ENCODE peak calls at places on chromosomes 13 and 19, in four cellular contexts. K is heart left ventricle, O is PC-3, X is AG04449. C is an unnamed sample.

GRCh38 chr13:106680796-106681482 is 113.0 kb upstream of the ARGLU1 start:
- DNase-seq in X (no peak), O (no peak), K (peak; percentile 37), C (no peak)

GRCh38 chr19:1360126-1360817 is 23.4 kb upstream of the NDUFS7 start:
- DNase-seq in X (no peak), O (no peak), K (no peak), C (no peak)

GRCh38 chr13:83327091-83327490 is 555.2 kb downstream of the SLITRK1 start:
- DNase-seq in X (no peak), K (no peak), O (peak; percentile 74), C (peak; percentile 29)

GRCh38 chr13:73336789-73337188 is 278.0 kb downstream of the KLF5 start:
- DNase-seq in X (no peak), K (no peak), O (peak; percentile 93), C (peak; percentile 93)

GRCh38 chr19:34479396-34479795 is 2.2 kb upstream of the WTIP start:
- DNase-seq in K (no peak), O (no peak), X (no peak), C (no peak)

GRCh38 chr13:79481685-79482052 is 714 bp downstream of the NDFIP2 start:
- DNase-seq in X (no peak), O (peak; percentile 21), K (no peak), C (peak; percentile 82)

GRCh38 chr19:48735031-48735615 is 5.3 kb downstream of the RASIP1 start:
- DNase-seq in K (no peak), O (no peak), X (no peak), C (peak; percentile 75)

GRCh38 chr19:48887861-48888612 is 10.5 kb downstream of the TULP2 start:
- DNase-seq in X (no peak), K (no peak), O (no peak), C (no peak)

GRCh38 chr13:50127017-50127725 is 111.9 kb downstream of the KCNRG start:
- DNase-seq in O (no peak), X (no peak), K (peak; percentile 61), C (no peak)

GRCh38 chr13:44786724-44787123 is 202.5 kb downstream of the NUFIP1 start:
- DNase-seq in O (no peak), X (no peak), K (no peak), C (no peak)

GRCh38 chr19:41940443-41941409 is 12.5 kb upstream of the ERFL start:
- DNase-seq in O (no peak), K (no peak), X (no peak), C (no peak)

GRCh38 chr19:46746281-46746965 is at the start of gene STRN4:
- DNase-seq in X (no peak), O (peak; percentile 62), K (no peak), C (peak; percentile 51)

GRCh38 chr19:17784201-17785008 is 10.5 kb upstream of the B3GNT3 start:
- DNase-seq in X (no peak), O (peak; percentile 71), K (peak; percentile 58), C (peak; percentile 65)

GRCh38 chr19:34041922-34042521 is 130.3 kb upstream of the LSM14A start:
- DNase-seq in O (peak; percentile 68), X (no peak), K (peak; percentile 47), C (no peak)

GRCh38 chr13:99003851-99004471 is 26.1 kb upstream of the DOCK9 start:
- DNase-seq in X (no peak), K (no peak), O (no peak), C (no peak)

GRCh38 chr13:40784540-40784939 is 4.9 kb upstream of the SLC25A15 start:
- DNase-seq in K (no peak), O (no peak), X (no peak), C (no peak)

GRCh38 chr19:13817615-13818371 is 22.6 kb downstream of the ZSWIM4 start:
- DNase-seq in X (no peak), O (no peak), K (peak; percentile 55), C (peak; percentile 67)

GRCh38 chr19:16018106-16018755 is 58.1 kb upstream of the TPM4 start:
- DNase-seq in K (no peak), X (no peak), O (no peak), C (no peak)

GRCh38 chr13:73334459-73334858 is 275.7 kb downstream of the KLF5 start:
- DNase-seq in X (no peak), O (peak; percentile 67), K (no peak), C (peak; percentile 93)

GRCh38 chr19:1250374-1251232 is 2.2 kb downstream of the MIDN start:
- DNase-seq in K (peak; percentile 79), X (no peak), O (no peak), C (no peak)

GRCh38 chr13:35923347-35923746 is 207.8 kb downstream of the DCLK1 start:
- DNase-seq in O (peak; percentile 67), X (no peak), K (peak; percentile 52), C (peak; percentile 72)

GRCh38 chr13:60790620-60791019 is 393.6 kb downstream of the TDRD3 start:
- DNase-seq in X (no peak), O (no peak), K (peak; percentile 27), C (no peak)

GRCh38 chr13:40537146-40537895 is 129.1 kb downstream of the FOXO1 start:
- DNase-seq in X (no peak), O (no peak), K (no peak), C (no peak)

GRCh38 chr19:58305932-58306323 is 751 bp downstream of the ERVK3-1 start:
- DNase-seq in O (no peak), X (no peak), K (no peak), C (peak; percentile 12)

GRCh38 chr19:17209126-17210036 is 5.8 kb upstream of the USE1 start:
- DNase-seq in K (no peak), X (no peak), O (peak; percentile 39), C (peak; percentile 38)

DNA sequence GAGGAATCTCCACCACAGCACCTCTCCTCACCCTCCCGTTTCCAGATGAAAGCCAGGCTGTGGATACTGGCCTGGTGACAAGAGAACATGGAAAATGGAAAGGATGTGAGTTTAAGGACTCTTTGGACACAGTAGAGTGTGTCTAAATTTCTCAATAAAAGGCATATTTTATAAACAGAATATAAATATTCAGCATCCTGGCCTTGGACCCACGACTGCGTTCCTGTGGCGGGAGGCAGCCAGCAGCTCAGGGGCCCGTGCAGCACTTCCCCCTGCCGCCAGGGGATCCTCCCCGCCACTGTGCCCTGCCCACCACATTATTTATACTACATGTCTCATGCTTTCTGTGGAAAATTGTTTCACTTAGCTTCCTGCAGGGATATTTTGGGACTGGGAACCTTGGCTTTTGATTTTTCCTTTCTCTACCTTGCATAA is 108.0 kb upstream of the SPATA13 start:
- DNase-seq in K (no peak), X (no peak), O (no peak), C (no peak)
- TF ChIP-seq CTCF in K (no peak), X (peak; percentile 5), O (no peak), C (no peak)

GRCh38 chr19:45477713-45478453 is 10.1 kb downstream of the FOSB start:
- DNase-seq in O (peak; percentile 83), K (no peak), X (no peak), C (peak; percentile 90)

GRCh38 chr19:45485301-45486077 is 11.4 kb downstream of the RTN2 start:
- DNase-seq in X (no peak), K (peak; percentile 98), O (peak; percentile 93), C (peak; percentile 96)

GRCh38 chr19:45478454-45479238 is 10.8 kb downstream of the FOSB start:
- DNase-seq in O (peak; percentile 90), K (peak; percentile 83), X (no peak), C (peak; percentile 86)

GRCh38 chr19:45484273-45484945 is 12.4 kb downstream of the RTN2 start:
- DNase-seq in K (no peak), O (no peak), X (no peak), C (peak; percentile 88)

GRCh38 chr19:45483033-45483432 is 13.8 kb downstream of the RTN2 start:
- DNase-seq in K (no peak), O (no peak), X (no peak), C (no peak)
- H3K4me3 ChIP-seq in K (no peak overlapping the region), O (no peak overlapping the region), X (no peak overlapping the region), C (no peak overlapping the region)

DNA sequence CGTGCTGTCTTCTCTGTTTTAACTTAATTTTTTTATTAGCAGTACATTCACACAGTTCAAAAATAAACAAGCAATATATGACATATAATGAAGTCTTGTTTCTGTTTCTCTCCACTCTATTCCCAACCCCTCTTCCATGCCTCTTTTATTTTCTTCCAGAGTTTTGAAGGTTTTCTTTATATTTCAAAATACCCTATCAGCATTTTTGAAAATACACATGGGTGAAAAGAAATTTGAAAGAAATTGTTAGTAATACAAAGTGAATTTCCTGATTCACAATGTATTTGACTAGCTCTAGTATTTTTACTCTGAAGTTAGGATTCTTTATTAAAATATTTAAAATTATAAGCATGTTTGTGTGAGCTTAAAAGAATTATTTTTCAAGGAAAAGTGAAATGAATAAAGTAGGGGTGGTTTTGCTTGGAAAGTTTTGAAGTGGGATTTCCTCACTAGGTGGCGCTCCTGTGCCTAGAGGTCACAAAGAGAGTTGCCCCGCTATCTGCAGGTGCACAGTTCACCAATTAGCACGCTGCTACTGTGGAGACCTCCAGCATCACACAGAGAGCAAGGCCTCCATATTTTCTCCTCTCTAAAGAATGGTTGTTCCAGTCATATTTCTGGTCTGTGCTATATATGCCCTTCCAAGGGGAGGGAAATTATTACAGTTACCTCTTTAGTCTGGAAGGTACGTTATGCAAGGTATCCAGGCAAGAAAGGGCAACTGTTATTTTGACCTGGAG is 37.6 kb downstream of the SOX21 start:
- DNase-seq in O (peak; percentile 72), X (no peak), K (no peak), C (peak; percentile 70)
- TF ChIP-seq CTCF in O (peak; percentile 75), X (peak; percentile 62), K (peak; percentile 58), C (peak; percentile 86)

DNA sequence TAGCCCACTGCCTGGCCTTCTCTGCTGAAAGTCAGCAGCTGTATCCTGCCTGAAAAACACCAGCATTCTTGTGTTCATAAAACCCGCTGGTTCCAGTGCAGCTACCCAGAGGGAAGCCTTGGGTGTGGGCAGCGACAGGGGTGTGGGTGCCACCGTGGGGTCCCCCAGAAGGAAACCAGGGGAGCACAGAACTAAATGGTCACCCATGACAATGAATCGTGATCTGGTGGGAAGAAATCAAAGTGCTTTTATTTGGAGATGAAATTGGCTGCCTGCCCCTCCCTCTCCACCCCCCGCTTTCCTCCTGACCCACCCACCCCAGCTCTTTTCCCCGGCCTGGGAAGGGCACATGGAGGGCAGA is 13.7 kb downstream of the RASA3 start:
- DNase-seq in X (no peak), K (peak; percentile 29), O (peak; percentile 18), C (no peak)
- H3K4me3 ChIP-seq in X (peak overlapping the region; percentile 42), K (peak overlapping the region; percentile 3), O (no peak overlapping the region), C (no peak overlapping the region)

GRCh38 chr19:55188620-55189019 is 8.5 kb upstream of the SYT5 start:
- DNase-seq in X (no peak), K (no peak), O (no peak), C (no peak)
- TF ChIP-seq CTCF in X (no peak), K (no peak), O (no peak), C (no peak)

GRCh38 chr13:30567072-30567471 is 50.6 kb upstream of the USPL1 start:
- DNase-seq in X (no peak), O (no peak), K (no peak), C (no peak)
- H3K4me3 ChIP-seq in X (no peak overlapping the region), O (no peak overlapping the region), K (no peak overlapping the region), C (no peak overlapping the region)